ENCODE peak calls at places on chromosomes 6 and 20, in five cellular contexts. One of them, this sample, is unnamed.
A peak's percentile ranks its signal among the peaks of the same experiment; 100 is the strongest.

GRCh38 chr6:44002591-44003344 is 124.5 kb downstream of the MRPL14 start:
- DNase-seq in activated T-helper 1 cell treated with anti-CD3 and anti-CD28 coated beads, Interleukin-12 subunit alpha, Interleukin-12 subunit beta, Interleukin-2, Interleukin-4 antibody, amounts not matched to agents 30 ng/mL and 10 ng/mL and 1 ng/mL, durations not matched to agents 14 hours and 24 hours and 36 hours: peak; percentile 48
- DNase-seq in T follicular helper cell: peak; percentile 34
- DNase-seq in SK-MEL-5: no peak
- DNase-seq in fibroblast of mammary gland: peak; percentile 50
- DNase-seq in this sample: no peak

GRCh38 chr20:19212524-19213502 is at the start of gene SLC24A3:
- DNase-seq in SK-MEL-5: no peak
- DNase-seq in activated T-helper 1 cell treated with anti-CD3 and anti-CD28 coated beads, Interleukin-12 subunit alpha, Interleukin-12 subunit beta, Interleukin-2, Interleukin-4 antibody, amounts not matched to agents 30 ng/mL and 10 ng/mL and 1 ng/mL, durations not matched to agents 14 hours and 24 hours and 36 hours: no peak
- DNase-seq in T follicular helper cell: no peak
- DNase-seq in fibroblast of mammary gland: peak; percentile 8
- DNase-seq in this sample: no peak

GRCh38 chr6:111817451-111818146 is 55.7 kb downstream of the FYN start:
- DNase-seq in T follicular helper cell: no peak
- DNase-seq in fibroblast of mammary gland: no peak
- DNase-seq in SK-MEL-5: peak; percentile 65
- DNase-seq in activated T-helper 1 cell treated with anti-CD3 and anti-CD28 coated beads, Interleukin-12 subunit alpha, Interleukin-12 subunit beta, Interleukin-2, Interleukin-4 antibody, amounts not matched to agents 30 ng/mL and 10 ng/mL and 1 ng/mL, durations not matched to agents 14 hours and 24 hours and 36 hours: no peak
- DNase-seq in this sample: no peak

GRCh38 chr6:92243315-92243714 is 1176.0 kb downstream of the EPHA7 start:
- DNase-seq in fibroblast of mammary gland: no peak
- DNase-seq in T follicular helper cell: no peak
- DNase-seq in SK-MEL-5: no peak
- DNase-seq in activated T-helper 1 cell treated with anti-CD3 and anti-CD28 coated beads, Interleukin-12 subunit alpha, Interleukin-12 subunit beta, Interleukin-2, Interleukin-4 antibody, amounts not matched to agents 30 ng/mL and 10 ng/mL and 1 ng/mL, durations not matched to agents 14 hours and 24 hours and 36 hours: no peak
- DNase-seq in this sample: no peak

GRCh38 chr20:39812116-39812515 is 850.0 kb downstream of the DHX35 start:
- DNase-seq in activated T-helper 1 cell treated with anti-CD3 and anti-CD28 coated beads, Interleukin-12 subunit alpha, Interleukin-12 subunit beta, Interleukin-2, Interleukin-4 antibody, amounts not matched to agents 30 ng/mL and 10 ng/mL and 1 ng/mL, durations not matched to agents 14 hours and 24 hours and 36 hours: no peak
- DNase-seq in fibroblast of mammary gland: peak; percentile 38
- DNase-seq in T follicular helper cell: no peak
- DNase-seq in SK-MEL-5: no peak
- DNase-seq in this sample: no peak

GRCh38 chr6:90343581-90343980 is 46.9 kb upstream of the BACH2 start:
- DNase-seq in fibroblast of mammary gland: peak; percentile 69
- DNase-seq in activated T-helper 1 cell treated with anti-CD3 and anti-CD28 coated beads, Interleukin-12 subunit alpha, Interleukin-12 subunit beta, Interleukin-2, Interleukin-4 antibody, amounts not matched to agents 30 ng/mL and 10 ng/mL and 1 ng/mL, durations not matched to agents 14 hours and 24 hours and 36 hours: no peak
- DNase-seq in T follicular helper cell: no peak
- DNase-seq in SK-MEL-5: peak; percentile 13
- DNase-seq in this sample: no peak

GRCh38 chr6:13454286-13455221 is 32.8 kb downstream of the GFOD1 start:
- DNase-seq in fibroblast of mammary gland: peak; percentile 87
- DNase-seq in activated T-helper 1 cell treated with anti-CD3 and anti-CD28 coated beads, Interleukin-12 subunit alpha, Interleukin-12 subunit beta, Interleukin-2, Interleukin-4 antibody, amounts not matched to agents 30 ng/mL and 10 ng/mL and 1 ng/mL, durations not matched to agents 14 hours and 24 hours and 36 hours: peak; percentile 55
- DNase-seq in T follicular helper cell: peak; percentile 64
- DNase-seq in SK-MEL-5: peak; percentile 70
- DNase-seq in this sample: no peak

GRCh38 chr20:58880994-58881752 is 28.7 kb downstream of the GNAS start:
- DNase-seq in SK-MEL-5: peak; percentile 45
- DNase-seq in fibroblast of mammary gland: no peak
- DNase-seq in activated T-helper 1 cell treated with anti-CD3 and anti-CD28 coated beads, Interleukin-12 subunit alpha, Interleukin-12 subunit beta, Interleukin-2, Interleukin-4 antibody, amounts not matched to agents 30 ng/mL and 10 ng/mL and 1 ng/mL, durations not matched to agents 14 hours and 24 hours and 36 hours: no peak
- DNase-seq in T follicular helper cell: no peak
- DNase-seq in this sample: no peak

GRCh38 chr20:32231847-32232246 is 24.2 kb downstream of the POFUT1 start:
- DNase-seq in SK-MEL-5: no peak
- DNase-seq in fibroblast of mammary gland: no peak
- DNase-seq in T follicular helper cell: peak; percentile 19
- DNase-seq in activated T-helper 1 cell treated with anti-CD3 and anti-CD28 coated beads, Interleukin-12 subunit alpha, Interleukin-12 subunit beta, Interleukin-2, Interleukin-4 antibody, amounts not matched to agents 30 ng/mL and 10 ng/mL and 1 ng/mL, durations not matched to agents 14 hours and 24 hours and 36 hours: peak; percentile 31
- DNase-seq in this sample: no peak

GRCh38 chr20:36865076-36865860 is 10.7 kb upstream of the TLDC2 start:
- DNase-seq in SK-MEL-5: no peak
- DNase-seq in T follicular helper cell: no peak
- DNase-seq in activated T-helper 1 cell treated with anti-CD3 and anti-CD28 coated beads, Interleukin-12 subunit alpha, Interleukin-12 subunit beta, Interleukin-2, Interleukin-4 antibody, amounts not matched to agents 30 ng/mL and 10 ng/mL and 1 ng/mL, durations not matched to agents 14 hours and 24 hours and 36 hours: no peak
- DNase-seq in fibroblast of mammary gland: no peak
- DNase-seq in this sample: no peak

GRCh38 chr6:119276211-119276610 is 73.3 kb downstream of the MAN1A1 start:
- DNase-seq in T follicular helper cell: no peak
- DNase-seq in SK-MEL-5: no peak
- DNase-seq in activated T-helper 1 cell treated with anti-CD3 and anti-CD28 coated beads, Interleukin-12 subunit alpha, Interleukin-12 subunit beta, Interleukin-2, Interleukin-4 antibody, amounts not matched to agents 30 ng/mL and 10 ng/mL and 1 ng/mL, durations not matched to agents 14 hours and 24 hours and 36 hours: no peak
- DNase-seq in fibroblast of mammary gland: peak; percentile 83
- DNase-seq in this sample: no peak

GRCh38 chr20:63223121-63223825 is 7.3 kb upstream of the YTHDF1 start:
- DNase-seq in activated T-helper 1 cell treated with anti-CD3 and anti-CD28 coated beads, Interleukin-12 subunit alpha, Interleukin-12 subunit beta, Interleukin-2, Interleukin-4 antibody, amounts not matched to agents 30 ng/mL and 10 ng/mL and 1 ng/mL, durations not matched to agents 14 hours and 24 hours and 36 hours: peak; percentile 19
- DNase-seq in fibroblast of mammary gland: peak; percentile 38
- DNase-seq in T follicular helper cell: no peak
- DNase-seq in SK-MEL-5: peak; percentile 72
- DNase-seq in this sample: no peak

GRCh38 chr20:5220334-5221077 is 93.7 kb downstream of the CDS2 start:
- DNase-seq in SK-MEL-5: peak; percentile 75
- DNase-seq in activated T-helper 1 cell treated with anti-CD3 and anti-CD28 coated beads, Interleukin-12 subunit alpha, Interleukin-12 subunit beta, Interleukin-2, Interleukin-4 antibody, amounts not matched to agents 30 ng/mL and 10 ng/mL and 1 ng/mL, durations not matched to agents 14 hours and 24 hours and 36 hours: no peak
- DNase-seq in fibroblast of mammary gland: no peak
- DNase-seq in T follicular helper cell: no peak
- DNase-seq in this sample: no peak

GRCh38 chr6:43254846-43255245 is 11.6 kb downstream of the TTBK1 start:
- DNase-seq in fibroblast of mammary gland: no peak
- DNase-seq in SK-MEL-5: no peak
- DNase-seq in T follicular helper cell: no peak
- DNase-seq in activated T-helper 1 cell treated with anti-CD3 and anti-CD28 coated beads, Interleukin-12 subunit alpha, Interleukin-12 subunit beta, Interleukin-2, Interleukin-4 antibody, amounts not matched to agents 30 ng/mL and 10 ng/mL and 1 ng/mL, durations not matched to agents 14 hours and 24 hours and 36 hours: no peak
- DNase-seq in this sample: no peak

GRCh38 chr6:62285612-62286469 is at the start of gene KHDRBS2:
- DNase-seq in T follicular helper cell: no peak
- DNase-seq in SK-MEL-5: peak; percentile 75
- DNase-seq in fibroblast of mammary gland: peak; percentile 0
- DNase-seq in activated T-helper 1 cell treated with anti-CD3 and anti-CD28 coated beads, Interleukin-12 subunit alpha, Interleukin-12 subunit beta, Interleukin-2, Interleukin-4 antibody, amounts not matched to agents 30 ng/mL and 10 ng/mL and 1 ng/mL, durations not matched to agents 14 hours and 24 hours and 36 hours: peak; percentile 7
- DNase-seq in this sample: peak; percentile 77

GRCh38 chr20:32203556-32204484 is 3.7 kb downstream of the PLAGL2 start:
- DNase-seq in activated T-helper 1 cell treated with anti-CD3 and anti-CD28 coated beads, Interleukin-12 subunit alpha, Interleukin-12 subunit beta, Interleukin-2, Interleukin-4 antibody, amounts not matched to agents 30 ng/mL and 10 ng/mL and 1 ng/mL, durations not matched to agents 14 hours and 24 hours and 36 hours: no peak
- DNase-seq in fibroblast of mammary gland: peak; percentile 63
- DNase-seq in SK-MEL-5: no peak
- DNase-seq in T follicular helper cell: no peak
- DNase-seq in this sample: no peak

This sample was measured in NCI-H1048.